ENCODE peak calls at places on chromosome 18, in seven cellular contexts. One of them, this sample, is unnamed.

GRCh38 chr18:48138660-48139426 is 208.4 kb upstream of the SMAD2 start:
- DNase-seq in IMR-90: no peak
- DNase-seq in mesendoderm: no peak
- DNase-seq in neuronal stem cell: no peak
- DNase-seq in mesenchymal stem cell: no peak
- DNase-seq in H1: no peak
- DNase-seq in H9: no peak
- DNase-seq in this sample: no peak

GRCh38 chr18:44679912-44680270 is 797 bp upstream of the SETBP1 start:
- DNase-seq in IMR-90: peak; percentile 31
- DNase-seq in mesendoderm: peak; percentile 62
- DNase-seq in neuronal stem cell: no peak
- DNase-seq in mesenchymal stem cell: peak; percentile 71
- DNase-seq in H1: peak; percentile 57
- DNase-seq in H9: peak; percentile 42
- DNase-seq in this sample: peak; percentile 68

GRCh38 chr18:908631-909621 is 4.3 kb downstream of the ADCYAP1 start:
- DNase-seq in IMR-90: no peak
- DNase-seq in mesendoderm: peak; percentile 40
- DNase-seq in neuronal stem cell: no peak
- DNase-seq in mesenchymal stem cell: peak; percentile 25
- DNase-seq in H1: no peak
- DNase-seq in H9: peak; percentile 36
- DNase-seq in this sample: no peak

GRCh38 chr18:45212186-45213039 is 402.9 kb upstream of the SLC14A2 start:
- DNase-seq in IMR-90: peak; percentile 74
- DNase-seq in mesendoderm: peak; percentile 87
- DNase-seq in neuronal stem cell: peak; percentile 69
- DNase-seq in mesenchymal stem cell: peak; percentile 72
- DNase-seq in H1: peak; percentile 87
- DNase-seq in H9: peak; percentile 79
- DNase-seq in this sample: peak; percentile 93

GRCh38 chr18:48847807-48848486 is 102.8 kb downstream of the SMAD7 start:
- DNase-seq in IMR-90: no peak
- DNase-seq in mesendoderm: no peak
- DNase-seq in neuronal stem cell: no peak
- DNase-seq in mesenchymal stem cell: no peak
- DNase-seq in H1: no peak
- DNase-seq in H9: no peak
- DNase-seq in this sample: no peak

GRCh38 chr18:57629399-57629798 is 7.8 kb upstream of the NARS1 start:
- DNase-seq in IMR-90: no peak
- DNase-seq in mesendoderm: no peak
- DNase-seq in neuronal stem cell: no peak
- DNase-seq in mesenchymal stem cell: no peak
- DNase-seq in H1: no peak
- DNase-seq in H9: no peak
- DNase-seq in this sample: no peak

GRCh38 chr18:6623278-6623677 is 106.2 kb upstream of the ARHGAP28 start:
- DNase-seq in IMR-90: no peak
- DNase-seq in mesendoderm: no peak
- DNase-seq in neuronal stem cell: no peak
- DNase-seq in mesenchymal stem cell: no peak
- DNase-seq in H1: no peak
- DNase-seq in H9: no peak
- DNase-seq in this sample: no peak

GRCh38 chr18:68734311-68734710 is 19.4 kb upstream of the TMX3 start:
- DNase-seq in IMR-90: peak; percentile 59
- DNase-seq in mesendoderm: no peak
- DNase-seq in neuronal stem cell: no peak
- DNase-seq in mesenchymal stem cell: no peak
- DNase-seq in H1: no peak
- DNase-seq in H9: no peak
- DNase-seq in this sample: peak; percentile 27

GRCh38 chr18:60145776-60146175 is 226.8 kb downstream of the MC4R start:
- DNase-seq in IMR-90: no peak
- DNase-seq in mesendoderm: peak; percentile 13
- DNase-seq in neuronal stem cell: no peak
- DNase-seq in mesenchymal stem cell: no peak
- DNase-seq in H1: no peak
- DNase-seq in H9: no peak
- DNase-seq in this sample: no peak

GRCh38 chr18:24461996-24462395 is 1.6 kb downstream of the HRH4 start:
- DNase-seq in IMR-90: no peak
- DNase-seq in mesendoderm: no peak
- DNase-seq in neuronal stem cell: no peak
- DNase-seq in mesenchymal stem cell: no peak
- DNase-seq in H1: no peak
- DNase-seq in H9: no peak
- DNase-seq in this sample: peak; percentile 83

GRCh38 chr18:3261035-3261392 is 919 bp upstream of the MYL12B start:
- DNase-seq in IMR-90: no peak
- DNase-seq in mesendoderm: no peak
- DNase-seq in neuronal stem cell: no peak
- DNase-seq in mesenchymal stem cell: no peak
- DNase-seq in H1: no peak
- DNase-seq in H9: no peak
- DNase-seq in this sample: no peak

GRCh38 chr18:10134204-10134603 is 220.4 kb downstream of the VAPA start:
- DNase-seq in IMR-90: no peak
- DNase-seq in mesendoderm: no peak
- DNase-seq in neuronal stem cell: no peak
- DNase-seq in mesenchymal stem cell: no peak
- DNase-seq in H1: no peak
- DNase-seq in H9: no peak
- DNase-seq in this sample: no peak

GRCh38 chr18:2686349-2686968 is 30.9 kb downstream of the SMCHD1 start:
- DNase-seq in IMR-90: no peak
- DNase-seq in mesendoderm: peak; percentile 4
- DNase-seq in neuronal stem cell: no peak
- DNase-seq in mesenchymal stem cell: peak; percentile 21
- DNase-seq in H1: no peak
- DNase-seq in H9: no peak
- DNase-seq in this sample: no peak

GRCh38 chr18:21117385-21118135 is 5.9 kb upstream of the ROCK1 start:
- DNase-seq in IMR-90: peak; percentile 92
- DNase-seq in mesendoderm: peak; percentile 14
- DNase-seq in neuronal stem cell: no peak
- DNase-seq in mesenchymal stem cell: peak; percentile 52
- DNase-seq in H1: no peak
- DNase-seq in H9: no peak
- DNase-seq in this sample: peak; percentile 35

GRCh38 chr18:49976810-49977209 is 163.5 kb upstream of the ACAA2 start:
- DNase-seq in IMR-90: no peak
- DNase-seq in mesendoderm: no peak
- DNase-seq in neuronal stem cell: no peak
- DNase-seq in mesenchymal stem cell: no peak
- DNase-seq in H1: no peak
- DNase-seq in H9: no peak
- DNase-seq in this sample: no peak

GRCh38 chr18:78421392-78421791 is 558.2 kb upstream of the SALL3 start:
- DNase-seq in IMR-90: no peak
- DNase-seq in mesendoderm: no peak
- DNase-seq in neuronal stem cell: no peak
- DNase-seq in mesenchymal stem cell: no peak
- DNase-seq in H1: no peak
- DNase-seq in H9: no peak
- DNase-seq in this sample: no peak
- H3K4ac ChIP-seq in IMR-90: no peak overlapping the region
- H3K4ac ChIP-seq in mesendoderm: no peak overlapping the region
- H3K4ac ChIP-seq in neuronal stem cell: peak overlapping the region; percentile 90
- H3K4ac ChIP-seq in mesenchymal stem cell: no peak overlapping the region
- H3K4ac ChIP-seq in H1: no peak overlapping the region
- H3K4ac ChIP-seq in H9: no peak overlapping the region
- H3K4ac ChIP-seq in this sample: no peak overlapping the region

GRCh38 chr18:12318334-12318697 is 10.3 kb downstream of the TUBB6 start:
- DNase-seq in IMR-90: no peak
- DNase-seq in mesendoderm: no peak
- DNase-seq in neuronal stem cell: no peak
- DNase-seq in mesenchymal stem cell: no peak
- DNase-seq in H1: no peak
- DNase-seq in H9: no peak
- DNase-seq in this sample: no peak
- H3K4ac ChIP-seq in IMR-90: no peak overlapping the region
- H3K4ac ChIP-seq in mesendoderm: no peak overlapping the region
- H3K4ac ChIP-seq in neuronal stem cell: no peak overlapping the region
- H3K4ac ChIP-seq in mesenchymal stem cell: no peak overlapping the region
- H3K4ac ChIP-seq in H1: no peak overlapping the region
- H3K4ac ChIP-seq in H9: no peak overlapping the region
- H3K4ac ChIP-seq in this sample: no peak overlapping the region

GRCh38 chr18:62085766-62086165 is 101.1 kb downstream of the PIGN start:
- DNase-seq in IMR-90: peak; percentile 42
- DNase-seq in mesendoderm: no peak
- DNase-seq in neuronal stem cell: no peak
- DNase-seq in mesenchymal stem cell: peak; percentile 22
- DNase-seq in H1: no peak
- DNase-seq in H9: no peak
- DNase-seq in this sample: no peak
- H3K4ac ChIP-seq in IMR-90: no peak overlapping the region
- H3K4ac ChIP-seq in mesendoderm: no peak overlapping the region
- H3K4ac ChIP-seq in neuronal stem cell: no peak overlapping the region
- H3K4ac ChIP-seq in mesenchymal stem cell: no peak overlapping the region
- H3K4ac ChIP-seq in H1: no peak overlapping the region
- H3K4ac ChIP-seq in H9: no peak overlapping the region
- H3K4ac ChIP-seq in this sample: no peak overlapping the region

DNA sequence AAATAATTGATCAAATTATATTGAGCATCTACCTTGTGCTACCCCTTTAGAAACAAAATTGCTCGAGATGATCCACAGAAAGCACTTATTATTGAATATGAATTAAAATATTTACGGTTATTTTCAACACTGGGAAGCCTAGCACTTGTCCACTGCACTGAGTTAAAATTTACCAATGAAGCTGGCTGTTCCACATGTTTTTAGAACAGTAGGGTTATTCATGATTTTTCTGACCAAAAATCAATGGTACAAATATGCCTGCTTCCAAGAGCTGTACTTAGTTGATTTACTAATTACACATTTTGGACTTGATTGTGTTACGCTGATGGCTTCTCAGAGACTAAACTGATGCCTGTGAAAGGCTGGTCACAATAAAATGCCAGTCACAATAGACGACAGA is 39.4 kb downstream of the HDHD2 start:
- DNase-seq in IMR-90: no peak
- DNase-seq in mesendoderm: no peak
- DNase-seq in neuronal stem cell: no peak
- DNase-seq in mesenchymal stem cell: no peak
- DNase-seq in H1: no peak
- DNase-seq in H9: no peak
- DNase-seq in this sample: no peak
- H3K4ac ChIP-seq in IMR-90: no peak overlapping the region
- H3K4ac ChIP-seq in mesendoderm: no peak overlapping the region
- H3K4ac ChIP-seq in neuronal stem cell: no peak overlapping the region
- H3K4ac ChIP-seq in mesenchymal stem cell: no peak overlapping the region
- H3K4ac ChIP-seq in H1: no peak overlapping the region
- H3K4ac ChIP-seq in H9: no peak overlapping the region
- H3K4ac ChIP-seq in this sample: no peak overlapping the region

GRCh38 chr18:8839285-8839684 is 133.9 kb downstream of the MTCL1 start:
- DNase-seq in IMR-90: no peak
- DNase-seq in mesendoderm: no peak
- DNase-seq in neuronal stem cell: no peak
- DNase-seq in mesenchymal stem cell: no peak
- DNase-seq in H1: no peak
- DNase-seq in H9: no peak
- DNase-seq in this sample: no peak

GRCh38 chr18:8831531-8831930 is 126.2 kb downstream of the MTCL1 start:
- DNase-seq in IMR-90: no peak
- DNase-seq in mesendoderm: no peak
- DNase-seq in neuronal stem cell: no peak
- DNase-seq in mesenchymal stem cell: no peak
- DNase-seq in H1: no peak
- DNase-seq in H9: no peak
- DNase-seq in this sample: no peak

GRCh38 chr18:8834837-8835236 is 129.5 kb downstream of the MTCL1 start:
- DNase-seq in IMR-90: no peak
- DNase-seq in mesendoderm: no peak
- DNase-seq in neuronal stem cell: no peak
- DNase-seq in mesenchymal stem cell: no peak
- DNase-seq in H1: no peak
- DNase-seq in H9: no peak
- DNase-seq in this sample: no peak

GRCh38 chr18:8833480-8833879 is 128.1 kb downstream of the MTCL1 start:
- DNase-seq in IMR-90: no peak
- DNase-seq in mesendoderm: no peak
- DNase-seq in neuronal stem cell: no peak
- DNase-seq in mesenchymal stem cell: no peak
- DNase-seq in H1: no peak
- DNase-seq in H9: no peak
- DNase-seq in this sample: no peak

DNA sequence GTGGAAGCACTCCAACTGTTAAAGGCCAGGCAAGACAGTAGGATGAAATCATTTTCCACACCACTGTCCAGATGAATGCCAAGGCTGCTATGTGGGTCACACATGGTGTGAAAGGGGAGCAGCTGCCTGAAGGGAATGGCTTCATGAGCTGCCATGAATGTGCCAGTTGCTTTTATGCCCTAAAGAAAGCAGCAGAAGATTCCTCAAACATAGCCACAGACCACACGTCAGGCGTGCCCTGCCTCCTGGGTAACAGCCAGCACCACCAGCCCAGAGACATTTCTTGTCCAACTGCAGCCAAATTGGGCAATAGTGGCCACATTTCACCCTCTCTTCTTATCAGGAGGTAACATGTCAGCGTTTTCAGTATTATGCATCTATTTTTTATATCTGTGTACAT is 130.2 kb downstream of the MTCL1 start:
- DNase-seq in IMR-90: peak; percentile 41
- DNase-seq in mesendoderm: no peak
- DNase-seq in neuronal stem cell: no peak
- DNase-seq in mesenchymal stem cell: no peak
- DNase-seq in H1: no peak
- DNase-seq in H9: no peak
- DNase-seq in this sample: no peak
- H3K4ac ChIP-seq in IMR-90: peak overlapping the region; percentile 37
- H3K4ac ChIP-seq in mesendoderm: no peak overlapping the region
- H3K4ac ChIP-seq in neuronal stem cell: no peak overlapping the region
- H3K4ac ChIP-seq in mesenchymal stem cell: no peak overlapping the region
- H3K4ac ChIP-seq in H1: no peak overlapping the region
- H3K4ac ChIP-seq in H9: no peak overlapping the region
- H3K4ac ChIP-seq in this sample: no peak overlapping the region

GRCh38 chr18:62875320-62875719 is 160.0 kb downstream of the PHLPP1 start:
- DNase-seq in IMR-90: no peak
- DNase-seq in mesendoderm: no peak
- DNase-seq in neuronal stem cell: no peak
- DNase-seq in mesenchymal stem cell: no peak
- DNase-seq in H1: no peak
- DNase-seq in H9: no peak
- DNase-seq in this sample: no peak

GRCh38 chr18:62878305-62878704 is 163.0 kb downstream of the PHLPP1 start:
- DNase-seq in IMR-90: no peak
- DNase-seq in mesendoderm: peak; percentile 47
- DNase-seq in neuronal stem cell: no peak
- DNase-seq in mesenchymal stem cell: no peak
- DNase-seq in H1: no peak
- DNase-seq in H9: no peak
- DNase-seq in this sample: no peak

GRCh38 chr18:62877448-62878221 is 162.3 kb downstream of the PHLPP1 start:
- DNase-seq in IMR-90: peak; percentile 65
- DNase-seq in mesendoderm: peak; percentile 96
- DNase-seq in neuronal stem cell: peak; percentile 61
- DNase-seq in mesenchymal stem cell: peak; percentile 47
- DNase-seq in H1: no peak
- DNase-seq in H9: peak; percentile 42
- DNase-seq in this sample: no peak

GRCh38 chr18:62876828-62877227 is 161.5 kb downstream of the PHLPP1 start:
- DNase-seq in IMR-90: no peak
- DNase-seq in mesendoderm: no peak
- DNase-seq in neuronal stem cell: peak; percentile 17
- DNase-seq in mesenchymal stem cell: no peak
- DNase-seq in H1: no peak
- DNase-seq in H9: no peak
- DNase-seq in this sample: peak; percentile 56

GRCh38 chr18:62876106-62876505 is 160.8 kb downstream of the PHLPP1 start:
- DNase-seq in IMR-90: no peak
- DNase-seq in mesendoderm: no peak
- DNase-seq in neuronal stem cell: no peak
- DNase-seq in mesenchymal stem cell: no peak
- DNase-seq in H1: no peak
- DNase-seq in H9: no peak
- DNase-seq in this sample: no peak
- H3K4ac ChIP-seq in IMR-90: no peak overlapping the region
- H3K4ac ChIP-seq in mesendoderm: no peak overlapping the region
- H3K4ac ChIP-seq in neuronal stem cell: no peak overlapping the region
- H3K4ac ChIP-seq in mesenchymal stem cell: no peak overlapping the region
- H3K4ac ChIP-seq in H1: no peak overlapping the region
- H3K4ac ChIP-seq in H9: no peak overlapping the region
- H3K4ac ChIP-seq in this sample: no peak overlapping the region